ENCODE peak calls at places on chromosome 1, in four cellular contexts. One of them, this sample, is unnamed.

GRCh38 chr1:61323681-61324328 is 241.4 kb downstream of the NFIA start:
- DNase-seq in NCI-H510A: no peak
- DNase-seq in activated T-cell treated with anti-CD3 and anti-CD28 coated beads, Interleukin-2, amount 50 U/mL, for 24 hours: no peak
- DNase-seq in hypothalamus: no peak
- DNase-seq in this sample: no peak

GRCh38 chr1:194908643-194909042 is 1699.6 kb downstream of the KCNT2 start:
- DNase-seq in hypothalamus: no peak
- DNase-seq in activated T-cell treated with anti-CD3 and anti-CD28 coated beads, Interleukin-2, amount 50 U/mL, for 24 hours: no peak
- DNase-seq in NCI-H510A: no peak
- DNase-seq in this sample: no peak

GRCh38 chr1:201584510-201584991 is 45.6 kb downstream of the NAV1 start:
- DNase-seq in activated T-cell treated with anti-CD3 and anti-CD28 coated beads, Interleukin-2, amount 50 U/mL, for 24 hours: no peak
- DNase-seq in hypothalamus: no peak
- DNase-seq in NCI-H510A: no peak
- DNase-seq in this sample: no peak

GRCh38 chr1:155309423-155310021 is 856 bp downstream of the FDPS start:
- DNase-seq in hypothalamus: no peak
- DNase-seq in activated T-cell treated with anti-CD3 and anti-CD28 coated beads, Interleukin-2, amount 50 U/mL, for 24 hours: peak; percentile 36
- DNase-seq in NCI-H510A: no peak
- DNase-seq in this sample: no peak

GRCh38 chr1:86169625-86170024 is 13.1 kb upstream of the COL24A1 start:
- DNase-seq in NCI-H510A: no peak
- DNase-seq in activated T-cell treated with anti-CD3 and anti-CD28 coated beads, Interleukin-2, amount 50 U/mL, for 24 hours: no peak
- DNase-seq in hypothalamus: no peak
- DNase-seq in this sample: no peak

GRCh38 chr1:152441756-152442155 is 27.7 kb upstream of the CRNN start:
- DNase-seq in NCI-H510A: no peak
- DNase-seq in activated T-cell treated with anti-CD3 and anti-CD28 coated beads, Interleukin-2, amount 50 U/mL, for 24 hours: no peak
- DNase-seq in hypothalamus: no peak
- DNase-seq in this sample: no peak

GRCh38 chr1:51331206-51332100 is 1.1 kb upstream of the TTC39A start:
- DNase-seq in hypothalamus: peak; percentile 9
- DNase-seq in NCI-H510A: peak; percentile 49
- DNase-seq in activated T-cell treated with anti-CD3 and anti-CD28 coated beads, Interleukin-2, amount 50 U/mL, for 24 hours: no peak
- DNase-seq in this sample: peak; percentile 68

GRCh38 chr1:45820797-45821196 is 17.4 kb downstream of the MAST2 start:
- DNase-seq in NCI-H510A: no peak
- DNase-seq in hypothalamus: no peak
- DNase-seq in activated T-cell treated with anti-CD3 and anti-CD28 coated beads, Interleukin-2, amount 50 U/mL, for 24 hours: no peak
- DNase-seq in this sample: no peak

GRCh38 chr1:8598060-8598724 is 219.2 kb downstream of the RERE start:
- DNase-seq in activated T-cell treated with anti-CD3 and anti-CD28 coated beads, Interleukin-2, amount 50 U/mL, for 24 hours: no peak
- DNase-seq in NCI-H510A: peak; percentile 91
- DNase-seq in hypothalamus: peak; percentile 18
- DNase-seq in this sample: no peak

GRCh38 chr1:98323396-98323795 is 338.1 kb upstream of the SNX7 start:
- DNase-seq in NCI-H510A: no peak
- DNase-seq in activated T-cell treated with anti-CD3 and anti-CD28 coated beads, Interleukin-2, amount 50 U/mL, for 24 hours: no peak
- DNase-seq in hypothalamus: no peak
- DNase-seq in this sample: peak; percentile 49

GRCh38 chr1:8814870-8815269 is 2.6 kb downstream of the RERE start:
- DNase-seq in NCI-H510A: peak; percentile 72
- DNase-seq in hypothalamus: no peak
- DNase-seq in activated T-cell treated with anti-CD3 and anti-CD28 coated beads, Interleukin-2, amount 50 U/mL, for 24 hours: no peak
- DNase-seq in this sample: no peak